ENCODE peak calls at places on chromosome 11, in five cellular contexts. D is mucosa of descending colon, Y is tibial artery, V is body of pancreas, L is IMR-90. Z is an unnamed sample. For H3K9me3, the result is how much of the 10 kb centered on the place peaks cover.

GRCh38 chr11:34190192-34191139 is 85.0 kb downstream of the NAT10 start:
- DNase-seq in D (no peak), Y (no peak), V (no peak), L (no peak), Z (no peak)

GRCh38 chr11:61657566-61657965 is 22.6 kb upstream of the DAGLA start:
- DNase-seq in Y (no peak), V (peak), D (no peak), L (no peak), Z (no peak)

GRCh38 chr11:44556735-44557409 is 8.6 kb upstream of the CD82 start:
- DNase-seq in Y (peak), L (peak), D (no peak), V (peak), Z (peak)

GRCh38 chr11:28679795-28680194 is 571.6 kb downstream of the METTL15 start:
- DNase-seq in D (no peak), Y (no peak), V (no peak), L (peak), Z (no peak)

GRCh38 chr11:12413141-12414055 is 36.0 kb downstream of the PARVA start:
- DNase-seq in D (no peak), V (no peak), Y (no peak), L (peak), Z (no peak)

GRCh38 chr11:47375546-47376085 is 2.7 kb downstream of the SPI1 start:
- DNase-seq in V (no peak), Y (no peak), L (no peak), D (peak), Z (no peak)

GRCh38 chr11:68878022-68878421 is 25.6 kb downstream of the MRPL21 start:
- DNase-seq in L (no peak), V (no peak), D (no peak), Y (no peak), Z (no peak)

GRCh38 chr11:110901441-110901840 is 189.2 kb upstream of the ARHGAP20 start:
- DNase-seq in V (no peak), L (no peak), Y (no peak), D (no peak), Z (no peak)

GRCh38 chr11:130144129-130144528 is 15.5 kb upstream of the ST14 start:
- DNase-seq in V (no peak), L (no peak), D (no peak), Y (no peak), Z (no peak)

GRCh38 chr11:8389034-8389996 is 125.6 kb upstream of the LMO1 start:
- DNase-seq in V (peak), L (no peak), Y (no peak), D (no peak), Z (no peak)

GRCh38 chr11:19508166-19508565 is 204.5 kb upstream of the NAV2 start:
- DNase-seq in L (peak), Y (no peak), V (no peak), D (no peak), Z (peak)

GRCh38 chr11:78244546-78245315 is 56.0 kb downstream of the USP35 start:
- DNase-seq in L (no peak), D (no peak), V (no peak), Y (no peak), Z (no peak)

DNA sequence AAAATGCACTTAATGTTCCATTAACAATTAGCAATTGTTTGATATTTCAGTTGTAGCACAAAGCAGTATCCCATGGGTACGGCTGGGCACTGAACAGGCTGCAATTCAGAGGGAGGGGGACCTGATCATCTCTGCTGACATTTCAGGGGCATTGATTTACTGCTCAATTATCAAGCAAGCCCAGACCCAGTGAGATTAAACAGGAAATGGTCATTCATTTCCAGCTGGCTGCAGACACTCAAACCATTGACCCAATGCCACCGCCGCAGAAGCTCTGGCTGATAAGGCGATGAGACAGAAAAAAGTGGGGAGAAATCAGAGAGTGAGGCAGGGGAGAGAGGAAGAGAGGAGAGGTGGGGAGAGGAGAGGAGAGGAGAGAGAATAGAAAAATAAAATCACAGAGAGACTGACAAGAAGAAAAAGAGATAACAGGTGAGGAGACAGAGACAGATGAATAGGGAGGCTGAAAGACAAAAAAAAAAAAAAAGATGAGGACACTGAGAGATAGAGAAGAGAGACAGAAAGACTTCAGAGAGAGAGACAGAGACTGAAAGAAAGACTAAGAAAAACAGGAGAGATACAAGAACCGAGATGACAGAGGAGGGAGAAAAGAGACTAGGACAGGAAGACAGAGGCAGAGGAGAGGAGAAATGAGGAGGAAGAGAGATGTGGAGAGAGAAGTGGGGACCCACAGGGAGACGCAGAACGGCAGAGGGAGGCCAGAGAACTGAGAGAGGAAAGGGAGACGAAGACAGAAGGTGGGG is 962 bp downstream of the GPR83 start:
- DNase-seq in V (no peak), L (no peak), Y (no peak), D (no peak), Z (no peak)
- H3K4me3 ChIP-seq in V (no peak), L (no peak), Y (no peak), D (no peak), Z (peak)

GRCh38 chr11:58742981-58743880 is 11.5 kb upstream of the GLYAT start:
- DNase-seq in V (no peak), Y (no peak), L (no peak), D (no peak), Z (no peak)
- H3K9me3 ChIP-seq in V (under half), Y (under half), L (under half), D (under half), Z (under half)

GRCh38 chr11:125609545-125609944 is 15.4 kb upstream of the CHEK1 start:
- DNase-seq in D (no peak), L (no peak), V (no peak), Y (no peak), Z (no peak)
- H3K4me3 ChIP-seq in D (no peak), L (no peak), V (no peak), Y (no peak), Z (no peak)

GRCh38 chr11:86431258-86431657 is 56.6 kb downstream of the CCDC81 start:
- DNase-seq in L (no peak), V (no peak), Y (no peak), D (no peak), Z (no peak)
- H3K9me3 ChIP-seq in L (under half), V (under half), Y (under half), D (under half), Z (under half)

DNA sequence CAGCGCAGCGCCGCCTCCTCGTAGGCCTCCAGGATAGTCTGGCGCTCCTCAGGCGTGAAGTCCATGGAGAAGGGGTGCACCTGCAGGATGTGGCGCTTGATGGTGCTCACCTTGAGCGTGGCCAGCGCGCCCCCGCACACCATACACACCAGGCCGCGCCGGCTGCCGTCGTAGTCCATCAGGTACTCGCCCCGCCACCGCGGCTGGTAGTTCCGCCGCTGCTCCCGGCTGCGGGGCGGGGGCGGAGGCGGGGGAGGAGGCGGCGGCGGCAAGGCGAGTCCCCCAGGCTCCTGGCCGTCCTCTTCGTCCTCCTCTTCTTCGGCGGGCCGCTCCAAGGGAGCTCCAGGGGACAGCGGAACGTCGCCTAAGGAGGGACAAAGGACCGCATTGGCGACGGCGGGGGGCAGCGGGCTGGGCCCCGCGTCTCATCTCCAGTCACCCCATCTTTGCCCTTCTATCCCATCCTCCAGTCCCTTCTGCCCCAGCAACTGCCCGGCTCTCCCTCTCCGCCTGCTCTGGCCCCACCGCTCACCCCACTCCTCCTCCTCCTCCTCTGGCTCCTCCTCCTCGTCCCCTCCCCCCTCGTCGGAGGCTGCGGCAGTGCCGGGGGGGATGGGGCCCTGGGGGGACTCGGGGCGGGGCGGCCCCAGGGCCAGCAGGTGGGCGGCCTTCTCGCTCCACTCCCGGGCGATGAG is 4.9 kb downstream of the ZFTA start:
- DNase-seq in D (no peak), Y (peak), V (peak), L (no peak), Z (peak)
- H3K4me3 ChIP-seq in D (no peak), Y (peak), V (no peak), L (no peak), Z (peak)

GRCh38 chr11:54944211-54944610 is 237.6 kb downstream of the OR4A5 start:
- DNase-seq in D (no peak), L (no peak), Y (no peak), V (no peak), Z (no peak)
- H3K9me3 ChIP-seq in D (half or more), L (under half), Y (under half), V (under half), Z (under half)

GRCh38 chr11:65573391-65574146 is 1.2 kb downstream of the FAM89B start:
- DNase-seq in Y (no peak), L (no peak), V (peak), D (peak), Z (no peak)
- H3K4me3 ChIP-seq in Y (peak), L (peak), V (peak), D (no peak), Z (peak)

Z was measured in heart left ventricle.